ENCODE peak calls at places on chromosomes 3 and 15, in five cellular contexts. M is uterus, R is heart left ventricle, A is breast epithelium, D is HCT116. W is an unnamed sample.

GRCh38 chr15:56772868-56773639 is 39.7 kb upstream of the ZNF280D start:
- DNase-seq in R (no peak), A (no peak), M (no peak), D (no peak), W (no peak)

GRCh38 chr3:13015286-13016082 is 57.7 kb downstream of the IQSEC1 start:
- DNase-seq in A (no peak), M (no peak), R (peak), D (no peak), W (no peak)

GRCh38 chr3:198113219-198114053 is 153.4 kb downstream of the LMLN start:
- DNase-seq in M (no peak), A (no peak), R (no peak), D (no peak), W (no peak)

GRCh38 chr15:76274226-76274625 is 37.0 kb downstream of the ETFA start:
- DNase-seq in R (no peak), A (no peak), M (no peak), D (no peak), W (no peak)

GRCh38 chr15:58438956-58439355 is 7.2 kb downstream of the LIPC start:
- DNase-seq in M (no peak), A (peak), R (peak), D (peak), W (no peak)

GRCh38 chr3:190385835-190386688 is 1.9 kb upstream of the CLDN16 start:
- DNase-seq in M (no peak), D (peak), R (no peak), A (no peak), W (no peak)

GRCh38 chr3:54217828-54218227 is 95.5 kb downstream of the CACNA2D3 start:
- DNase-seq in D (no peak), R (no peak), A (no peak), M (no peak), W (no peak)

GRCh38 chr3:185859294-185859972 is 34.6 kb upstream of the IGF2BP2 start:
- DNase-seq in D (no peak), M (no peak), A (no peak), R (no peak), W (no peak)

GRCh38 chr3:149902498-149903139 is 68.1 kb downstream of the PFN2 start:
- DNase-seq in M (no peak), D (no peak), A (no peak), R (no peak), W (no peak)

GRCh38 chr15:43085921-43086320 is 19.9 kb downstream of the UBR1 start:
- DNase-seq in M (no peak), A (no peak), D (no peak), R (no peak), W (no peak)

GRCh38 chr3:72533584-72534473 is 314.4 kb downstream of the SHQ1 start:
- DNase-seq in A (no peak), R (no peak), D (no peak), M (no peak), W (no peak)

GRCh38 chr3:161273589-161274218 is 52.6 kb downstream of the NMD3 start:
- DNase-seq in R (no peak), M (no peak), D (peak), A (no peak), W (no peak)

GRCh38 chr3:121362035-121362734 is 183.6 kb downstream of the POLQ start:
- DNase-seq in R (no peak), D (no peak), M (no peak), A (no peak), W (no peak)

GRCh38 chr15:37015025-37015424 is 85.3 kb downstream of the MEIS2 start:
- DNase-seq in A (no peak), M (no peak), R (no peak), D (no peak), W (no peak)

GRCh38 chr3:170641510-170642236 is 55.8 kb upstream of the SLC7A14 start:
- DNase-seq in D (no peak), M (no peak), A (no peak), R (no peak), W (peak)

GRCh38 chr3:161348791-161349400 is 22.4 kb downstream of the SPTSSB start:
- DNase-seq in D (peak), A (no peak), R (no peak), M (no peak), W (no peak)

GRCh38 chr15:49622561-49622960 is 1.7 kb downstream of the DTWD1 start:
- DNase-seq in A (no peak), M (no peak), D (no peak), R (no peak), W (no peak)
- TF ChIP-seq CTCF in A (no peak), M (no peak), D (peak), R (no peak), W (no peak)

GRCh38 chr15:72231066-72231846 is at the start of gene PKM:
- DNase-seq in M (peak), R (peak), D (peak), A (peak), W (peak)
- TF ChIP-seq POLR2A in M (peak), R (peak), D (peak), A (peak), W (peak)

GRCh38 chr15:40108855-40109735 is at the start of gene BMF:
- DNase-seq in R (peak), M (peak), A (peak), D (peak), W (peak)
- TF ChIP-seq CTCF in R (peak), M (peak), A (peak), D (peak), W (peak)

GRCh38 chr15:24877174-24877573 is 77.6 kb upstream of the SNRPN start:
- DNase-seq in R (no peak), D (no peak), A (no peak), M (no peak), W (no peak)
- TF ChIP-seq POLR2A in R (no peak), D (no peak), A (no peak), M (no peak), W (no peak)

GRCh38 chr3:125191256-125191655 is 21.3 kb downstream of the SLC12A8 start:
- DNase-seq in D (no peak), A (no peak), R (no peak), M (no peak), W (no peak)

GRCh38 chr3:125191730-125192129 is 20.8 kb downstream of the SLC12A8 start:
- DNase-seq in A (no peak), R (no peak), M (no peak), D (no peak), W (no peak)

GRCh38 chr3:125190781-125191180 is 21.8 kb downstream of the SLC12A8 start:
- DNase-seq in R (no peak), A (no peak), D (no peak), M (no peak), W (no peak)

GRCh38 chr3:125194061-125194848 is 18.3 kb downstream of the SLC12A8 start:
- DNase-seq in D (no peak), A (no peak), M (no peak), R (no peak), W (no peak)

GRCh38 chr3:125192190-125193035 is 20.1 kb downstream of the SLC12A8 start:
- DNase-seq in R (no peak), A (no peak), M (no peak), D (no peak), W (no peak)
- TF ChIP-seq CTCF in R (no peak), A (no peak), M (no peak), D (no peak), W (no peak)

GRCh38 chr15:96340348-96340610 is 9.8 kb downstream of the NR2F2 start:
- DNase-seq in M (no peak), D (no peak), R (no peak), A (no peak), W (no peak)

GRCh38 chr15:96340611-96341464 is 10.3 kb downstream of the NR2F2 start:
- DNase-seq in R (peak), D (no peak), A (peak), M (peak), W (peak)

GRCh38 chr15:96342611-96343528 is 12.4 kb downstream of the NR2F2 start:
- DNase-seq in A (no peak), D (no peak), R (no peak), M (peak), W (no peak)

GRCh38 chr15:96342143-96342466 is 11.6 kb downstream of the NR2F2 start:
- DNase-seq in A (no peak), R (no peak), M (no peak), D (no peak), W (peak)

DNA sequence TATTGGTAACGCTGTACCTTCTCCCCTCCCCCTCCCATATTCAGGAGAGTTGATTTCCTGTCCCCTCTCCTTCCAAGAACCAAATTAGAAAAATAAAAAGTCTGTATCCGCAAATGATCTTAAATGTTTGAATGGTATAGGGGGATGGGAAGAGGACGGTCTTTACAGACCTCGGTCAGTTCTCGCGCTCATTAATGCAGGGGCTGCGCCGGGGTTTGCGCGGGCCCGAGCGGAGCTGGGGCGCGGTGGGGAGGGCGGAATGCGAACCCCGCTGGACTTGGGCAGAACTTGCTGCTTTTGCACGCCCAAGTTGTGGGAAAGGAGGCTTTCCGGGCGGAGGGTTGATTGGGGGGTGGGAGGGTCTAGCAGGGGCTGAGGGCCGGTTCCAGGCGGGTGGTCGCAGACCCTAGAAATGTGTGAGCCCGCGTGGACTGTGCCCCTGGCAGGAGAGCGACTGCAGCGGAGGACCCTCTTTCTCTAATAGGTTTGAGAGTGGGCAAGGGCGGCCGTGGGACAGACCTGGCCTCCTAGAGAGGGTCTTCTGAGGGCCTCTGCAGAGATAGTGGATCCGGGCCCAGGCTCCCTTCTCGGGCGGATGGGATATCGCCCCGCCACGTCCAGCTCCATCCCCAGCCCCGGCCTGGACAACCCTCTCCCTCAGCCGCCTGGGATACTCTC is 11.1 kb downstream of the NR2F2 start:
- DNase-seq in A (peak), D (no peak), M (no peak), R (no peak), W (peak)
- TF ChIP-seq POLR2A in A (no peak), D (no peak), M (no peak), R (no peak), W (no peak)

DNA sequence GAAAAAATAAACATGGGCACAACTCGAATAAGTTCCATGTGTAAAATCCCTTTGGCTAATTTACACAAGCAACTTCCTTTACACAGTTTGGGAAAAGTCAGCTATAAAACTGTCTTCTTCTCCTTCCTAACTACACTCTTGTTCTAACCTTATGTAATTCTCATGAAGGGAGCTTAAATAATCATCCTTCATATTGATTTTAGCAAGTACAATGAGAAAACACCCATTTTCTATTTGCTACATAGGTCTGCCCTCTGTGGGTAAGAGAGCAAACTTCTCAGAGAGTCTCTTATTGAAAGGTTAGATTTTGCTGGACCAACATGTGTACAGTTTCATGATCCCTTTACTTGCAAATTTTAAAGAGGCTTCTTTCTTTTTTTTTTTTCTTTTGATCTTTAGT is 398.5 kb downstream of the ROBO1 start:
- DNase-seq in A (no peak), D (no peak), M (no peak), R (no peak), W (no peak)
- TF ChIP-seq CTCF in A (no peak), D (no peak), M (no peak), R (no peak), W (no peak)

GRCh38 chr3:112413722-112414121 is 80.8 kb downstream of the CD200 start:
- DNase-seq in D (no peak), A (no peak), M (no peak), R (no peak), W (no peak)

GRCh38 chr3:112415390-112415789 is 82.4 kb downstream of the CD200 start:
- DNase-seq in A (no peak), D (no peak), M (no peak), R (no peak), W (no peak)

GRCh38 chr3:112412494-112412893 is 79.5 kb downstream of the CD200 start:
- DNase-seq in D (no peak), M (no peak), A (no peak), R (no peak), W (no peak)

GRCh38 chr3:112411425-112411824 is 78.5 kb downstream of the CD200 start:
- DNase-seq in M (no peak), D (no peak), R (no peak), A (no peak), W (no peak)

GRCh38 chr3:112413074-112413473 is 80.1 kb downstream of the CD200 start:
- DNase-seq in A (no peak), D (no peak), M (no peak), R (no peak), W (no peak)
- TF ChIP-seq POLR2A in A (no peak), D (no peak), M (no peak), R (no peak), W (no peak)

GRCh38 chr3:184716652-184717607 is 5.1 kb upstream of the MAGEF1 start:
- DNase-seq in R (no peak), A (no peak), M (peak), D (no peak), W (no peak)
- TF ChIP-seq CTCF in R (no peak), A (no peak), M (no peak), D (no peak), W (no peak)

DNA sequence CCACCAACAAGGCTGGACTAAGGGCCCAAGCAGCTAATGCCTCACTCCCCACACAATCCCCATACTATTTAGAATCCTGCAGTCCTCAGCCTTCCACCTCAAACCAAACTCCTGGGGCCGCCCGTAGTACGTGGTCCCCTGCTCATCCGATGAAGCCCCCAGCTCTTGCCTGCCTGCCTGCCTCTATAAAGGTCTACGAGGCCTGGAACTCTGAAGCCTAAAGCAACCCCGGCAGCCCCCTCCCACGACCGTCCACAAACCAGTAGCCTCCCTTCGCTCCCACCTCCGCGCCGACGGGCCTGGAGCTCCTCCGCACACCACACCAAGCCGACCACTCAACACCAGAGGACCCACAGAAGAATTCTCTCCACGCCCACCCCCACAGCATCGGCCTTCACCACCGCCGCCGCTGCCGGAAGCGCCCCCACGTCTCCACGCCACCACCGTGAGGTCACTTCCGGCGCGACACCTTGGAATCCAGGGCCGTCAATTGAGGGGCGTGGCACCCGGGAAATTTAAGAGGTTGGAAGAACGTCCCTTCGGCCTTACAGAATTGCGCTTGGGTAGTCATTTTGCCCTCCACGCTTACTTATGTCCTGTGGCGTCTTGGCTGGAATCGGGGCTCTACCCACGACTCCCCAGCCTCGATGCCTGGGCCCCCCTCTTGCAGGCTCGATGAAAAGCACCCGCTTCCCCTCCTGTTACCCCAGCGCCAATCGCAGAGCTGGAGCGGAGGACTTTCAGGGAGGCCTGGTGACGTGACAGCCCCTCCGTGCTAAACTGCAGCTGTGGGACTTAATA is at the start of gene EDC3:
- DNase-seq in M (peak), D (peak), A (peak), R (peak), W (peak)
- TF ChIP-seq POLR2A in M (peak), D (peak), A (peak), R (no peak), W (no peak)

W was measured in esophagus muscularis mucosa.